ENCODE peak calls at places on chromosomes 2 and 18, in four cellular contexts. I is activated naive CD8-positive, alpha-beta T cell treated with anti-CD3 and anti-CD28 coated beads, Interleukin-2, amount 10 ng/mL, durations not matched to agents 7 days and 5 days; V is HCEC 1CT; J is WTC11. U is an unnamed sample.

GRCh38 chr2:112181571-112182290 is 43.5 kb downstream of the FBLN7 start:
- DNase-seq in V (no peak), I (peak), J (peak), U (no peak)

GRCh38 chr2:40511661-40512213 is 59.8 kb upstream of the SLC8A1 start:
- DNase-seq in J (no peak), I (no peak), V (peak), U (no peak)

GRCh38 chr2:70098032-70098431 is 10.8 kb downstream of the PCBP1 start:
- DNase-seq in V (no peak), J (no peak), I (no peak), U (no peak)

GRCh38 chr2:230129343-230129742 is 60.6 kb upstream of the SLC16A14 start:
- DNase-seq in I (no peak), J (no peak), V (peak), U (no peak)

GRCh38 chr2:181250691-181251090 is 206.5 kb upstream of the ITGA4 start:
- DNase-seq in J (no peak), I (no peak), V (peak), U (no peak)

GRCh38 chr2:27446057-27446456 is 3.9 kb downstream of the KRTCAP3 start:
- DNase-seq in J (no peak), V (no peak), I (no peak), U (no peak)

GRCh38 chr2:11839916-11840315 is 93.5 kb downstream of the LPIN1 start:
- DNase-seq in I (no peak), V (no peak), J (no peak), U (no peak)

GRCh38 chr18:23244431-23244830 is 109.1 kb downstream of the CABLES1 start:
- DNase-seq in V (no peak), I (no peak), J (no peak), U (no peak)

GRCh38 chr2:157789933-157790511 is 86.1 kb downstream of the ACVR1 start:
- DNase-seq in V (no peak), I (peak), J (no peak), U (no peak)

GRCh38 chr2:177767768-177768167 is 304.8 kb downstream of the PDE11A start:
- DNase-seq in V (no peak), I (no peak), J (no peak), U (no peak)

GRCh38 chr2:164981217-164981990 is 26.1 kb upstream of the SLC38A11 start:
- DNase-seq in V (peak), J (no peak), I (no peak), U (no peak)

U was measured in CD8-positive, alpha-beta memory T cell.